ENCODE peak calls at places on chromosomes 7 and 10, in four cellular contexts. T is NB4, P is left lung, J is upper lobe of left lung. D is an unnamed sample.

GRCh38 chr7:29914180-29914579 is 75.4 kb downstream of the SCRN1 start:
- DNase-seq in T (no peak), P (no peak), J (no peak), D (no peak)

GRCh38 chr7:25856056-25856780 is 295.8 kb upstream of the NFE2L3 start:
- DNase-seq in T (peak), P (no peak), J (no peak), D (no peak)

GRCh38 chr10:102246261-102246660 is 929 bp downstream of the GBF1 start:
- DNase-seq in T (no peak), P (no peak), J (no peak), D (no peak)

GRCh38 chr7:158766570-158767281 is 62.1 kb upstream of the NCAPG2 start:
- DNase-seq in T (no peak), P (no peak), J (no peak), D (no peak)

GRCh38 chr7:4765776-4766490 is 9.5 kb upstream of the AP5Z1 start:
- DNase-seq in T (no peak), P (no peak), J (no peak), D (no peak)

GRCh38 chr7:71198887-71199286 is 66.9 kb downstream of the GALNT17 start:
- DNase-seq in T (no peak), P (no peak), J (no peak), D (no peak)

GRCh38 chr10:99658622-99659030 is 683 bp upstream of the ENTPD7 start:
- DNase-seq in T (peak), P (peak), J (peak), D (no peak)

GRCh38 chr10:132289439-132289838 is 18.3 kb downstream of the STK32C start:
- DNase-seq in T (no peak), P (no peak), J (no peak), D (no peak)

GRCh38 chr7:20407585-20408466 is 77.1 kb downstream of the ITGB8 start:
- DNase-seq in T (no peak), P (peak), J (no peak), D (no peak)

GRCh38 chr7:20412023-20412422 is 81.3 kb downstream of the ITGB8 start:
- DNase-seq in T (no peak), P (no peak), J (no peak), D (no peak)

GRCh38 chr7:20404371-20404770 is 73.7 kb downstream of the ITGB8 start:
- DNase-seq in T (no peak), P (no peak), J (no peak), D (no peak)

GRCh38 chr7:20408467-20408826 is 77.7 kb downstream of the ITGB8 start:
- DNase-seq in T (peak), P (peak), J (no peak), D (no peak)

GRCh38 chr7:20409961-20410360 is 79.3 kb downstream of the ITGB8 start:
- DNase-seq in T (no peak), P (no peak), J (no peak), D (no peak)
- TF ChIP-seq CTCF in T (no peak), P (no peak), J (no peak), D (no peak)

GRCh38 chr10:98577578-98577977 is 130.8 kb upstream of the HPS1 start:
- DNase-seq in T (no peak), P (no peak), J (no peak), D (no peak)
- TF ChIP-seq CTCF in T (no peak), P (no peak), J (no peak), D (no peak)

GRCh38 chr7:154287370-154287769 is 235.2 kb downstream of the DPP6 start:
- DNase-seq in T (no peak), P (no peak), J (no peak), D (no peak)
- TF ChIP-seq CTCF in T (no peak), P (no peak), J (no peak), D (no peak)

GRCh38 chr10:63935705-63936104 is 414.5 kb downstream of the REEP3 start:
- DNase-seq in T (peak), P (no peak), J (no peak), D (no peak)
- TF ChIP-seq CTCF in T (no peak), P (no peak), J (no peak), D (no peak)

GRCh38 chr10:79158004-79158340 is 89.2 kb downstream of the ZMIZ1 start:
- DNase-seq in T (no peak), P (no peak), J (no peak), D (no peak)

GRCh38 chr10:79156334-79157274 is 87.8 kb downstream of the ZMIZ1 start:
- DNase-seq in T (no peak), P (no peak), J (no peak), D (no peak)

GRCh38 chr10:79158402-79159097 is 89.8 kb downstream of the ZMIZ1 start:
- DNase-seq in T (no peak), P (no peak), J (no peak), D (no peak)

GRCh38 chr10:79153753-79154152 is 85.0 kb downstream of the ZMIZ1 start:
- DNase-seq in T (no peak), P (no peak), J (no peak), D (no peak)

DNA sequence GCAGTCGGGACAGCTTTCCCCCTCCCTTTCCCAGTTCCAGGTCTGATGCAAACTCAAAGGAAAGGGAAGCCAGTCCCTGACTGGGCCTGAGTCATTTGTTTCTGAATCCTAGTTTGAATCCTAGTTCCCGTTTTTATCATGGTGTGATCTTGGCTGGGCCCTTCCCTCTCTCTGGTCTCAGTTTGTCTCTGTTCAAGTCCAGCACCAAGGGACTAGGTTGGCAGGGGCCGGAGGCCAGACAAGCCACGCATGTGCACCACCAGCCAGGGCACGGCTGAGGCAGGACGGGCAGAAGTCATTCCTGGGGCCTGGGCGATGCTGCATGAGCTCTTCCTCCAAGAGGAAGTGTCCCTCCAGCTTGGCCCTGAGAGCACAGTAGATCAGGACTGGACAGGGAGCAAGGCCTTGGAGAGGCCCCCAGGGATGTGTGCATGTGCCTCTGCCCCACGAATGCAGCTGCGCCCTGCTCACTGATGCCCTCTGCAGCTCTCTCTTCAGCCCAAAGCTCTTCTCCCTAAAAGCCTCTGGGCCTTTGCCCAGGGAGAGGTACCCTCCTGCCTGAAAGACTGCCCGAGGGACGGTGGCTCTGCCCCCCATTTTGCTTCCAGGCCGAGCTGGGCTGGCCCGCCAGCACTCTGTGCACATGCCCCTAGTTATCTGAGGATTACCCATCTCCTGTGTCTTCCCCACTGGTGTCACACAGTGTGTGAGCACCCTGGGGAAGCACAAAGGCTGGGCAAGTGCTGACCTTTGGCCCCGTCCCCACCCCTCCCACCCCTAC is 86.7 kb downstream of the ZMIZ1 start:
- DNase-seq in T (peak), P (no peak), J (no peak), D (no peak)
- TF ChIP-seq CTCF in T (peak), P (no peak), J (peak), D (no peak)